ENCODE peak calls at places on chromosomes 16 and 17, in five cellular contexts. H is HCT116, Z is HepG2, S is K562, G is H1. K is an unnamed sample.

GRCh38 chr16:56780646-56781045 is 50.7 kb downstream of the NUP93 start:
- DNase-seq in H (no peak), Z (no peak), S (no peak), G (no peak), K (no peak)

GRCh38 chr17:37098910-37099664 is 150.3 kb downstream of the AATF start:
- DNase-seq in H (no peak), Z (no peak), S (no peak), G (no peak), K (no peak)

GRCh38 chr16:57976331-57976796 is 5.4 kb upstream of the CNGB1 start:
- DNase-seq in H (no peak), Z (no peak), S (peak), G (no peak), K (no peak)

GRCh38 chr17:42277342-42277712 is 1.1 kb upstream of the STAT5B start:
- DNase-seq in H (no peak), Z (no peak), S (no peak), G (no peak), K (no peak)

GRCh38 chr17:17598003-17598402 is 6.5 kb upstream of the PEMT start:
- DNase-seq in H (no peak), Z (no peak), S (no peak), G (no peak), K (no peak)

GRCh38 chr16:59950431-59950830 is 1216.3 kb upstream of the GOT2 start:
- DNase-seq in H (no peak), Z (no peak), S (no peak), G (no peak), K (no peak)

GRCh38 chr16:56603589-56603988 is 4.8 kb upstream of the MT2A start:
- DNase-seq in H (peak), Z (peak), S (peak), G (no peak), K (peak)

GRCh38 chr17:75864448-75864871 is 9.3 kb upstream of the WBP2 start:
- DNase-seq in H (no peak), Z (no peak), S (peak), G (no peak), K (peak)

GRCh38 chr16:83187404-83187803 is 560.6 kb downstream of the CDH13 start:
- DNase-seq in H (no peak), Z (no peak), S (no peak), G (no peak), K (no peak)

GRCh38 chr16:54933281-54934150 is 2.9 kb downstream of the IRX5 start:
- DNase-seq in H (no peak), Z (no peak), S (no peak), G (no peak), K (no peak)

GRCh38 chr17:32931686-32932085 is 3.7 kb downstream of the TMEM98 start:
- DNase-seq in H (no peak), Z (no peak), S (no peak), G (no peak), K (no peak)

GRCh38 chr16:84916156-84916555 is 95.2 kb downstream of the ZDHHC7 start:
- DNase-seq in H (no peak), Z (no peak), S (no peak), G (no peak), K (no peak)

GRCh38 chr16:24977673-24978065 is 37.5 kb downstream of the ARHGAP17 start:
- DNase-seq in H (no peak), Z (peak), S (no peak), G (no peak), K (no peak)

GRCh38 chr17:40850287-40850972 is 16.6 kb downstream of the KRT12 start:
- DNase-seq in H (no peak), Z (no peak), S (no peak), G (no peak), K (no peak)

GRCh38 chr17:20234266-20234665 is 225.1 kb downstream of the SPECC1 start:
- DNase-seq in H (no peak), Z (no peak), S (no peak), G (no peak), K (no peak)

GRCh38 chr16:18803569-18804462 is 2.5 kb upstream of the ARL6IP1 start:
- DNase-seq in H (no peak), Z (no peak), S (no peak), G (no peak), K (no peak)

GRCh38 chr16:60771138-60771537 is 1265.1 kb downstream of the CDH8 start:
- DNase-seq in H (no peak), Z (no peak), S (no peak), G (no peak), K (no peak)

GRCh38 chr16:85719605-85720318 is 31.0 kb upstream of the GINS2 start:
- DNase-seq in H (no peak), Z (no peak), S (no peak), G (no peak), K (no peak)

GRCh38 chr17:1201132-1201702 is 21.4 kb upstream of the ABR start:
- DNase-seq in H (no peak), Z (no peak), S (no peak), G (no peak), K (no peak)

GRCh38 chr16:49012961-49013726 is 268.5 kb downstream of the CBLN1 start:
- DNase-seq in H (no peak), Z (no peak), S (no peak), G (no peak), K (peak)
- TF ChIP-seq JUND in H (no peak), Z (no peak), S (no peak), G (no peak), K (no peak)

DNA sequence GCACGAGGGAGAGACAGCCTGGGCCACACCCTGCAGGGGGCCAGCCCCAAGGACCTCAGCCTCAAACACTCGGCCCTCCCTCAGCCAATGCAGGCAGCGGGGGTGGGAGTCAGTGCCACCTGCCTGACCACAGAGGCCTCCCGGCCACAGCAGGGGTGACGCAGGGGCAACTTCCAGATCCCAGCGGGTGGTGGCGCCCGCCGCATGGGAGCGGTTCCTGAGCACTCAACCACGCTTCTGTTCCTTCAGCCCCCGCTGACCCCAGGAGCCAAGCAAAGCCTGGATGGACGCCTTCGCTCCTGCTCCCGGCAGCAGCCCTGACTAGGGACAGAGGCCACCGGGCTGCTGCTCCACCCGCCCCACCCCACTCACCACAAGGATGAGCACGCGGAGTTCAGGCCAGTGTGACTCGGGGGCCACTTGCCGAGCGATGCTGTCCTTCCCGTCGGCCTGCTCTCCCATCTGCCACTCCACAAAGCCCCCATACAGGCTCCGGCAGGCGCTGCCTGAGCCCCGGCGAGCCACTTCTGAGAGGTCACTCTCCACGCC is 5.0 kb upstream of the CYBA start:
- DNase-seq in H (no peak), Z (no peak), S (no peak), G (no peak), K (no peak)
- TF ChIP-seq MAX in H (no peak), Z (no peak), S (no peak), G (no peak), K (no peak)

GRCh38 chr17:67260051-67260987 is 15.3 kb upstream of the HELZ start:
- DNase-seq in H (no peak), Z (peak), S (no peak), G (no peak), K (no peak)
- TF ChIP-seq JUND in H (no peak), Z (no peak), S (no peak), G (no peak), K (no peak)

DNA sequence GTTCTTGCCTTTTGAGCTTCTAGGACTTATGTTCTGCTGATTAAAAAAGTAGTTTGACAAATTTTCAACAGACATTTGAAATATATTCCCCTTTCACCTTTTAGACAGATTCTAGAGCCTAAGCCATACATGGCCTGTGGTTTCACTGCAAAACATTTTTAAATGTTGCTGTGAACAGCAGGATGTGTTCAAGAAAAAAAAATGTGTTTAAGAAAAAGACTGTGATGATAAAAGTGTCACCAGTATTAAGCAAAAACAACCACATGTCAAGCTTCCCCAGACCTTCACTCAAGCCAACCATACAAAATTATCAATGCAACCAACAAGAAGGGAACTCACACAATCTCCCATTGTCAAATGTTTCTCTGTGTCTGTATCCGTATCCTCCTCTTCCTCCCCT is 103.5 kb downstream of the SYCE1L start:
- DNase-seq in H (no peak), Z (no peak), S (no peak), G (no peak), K (no peak)
- TF ChIP-seq MAX in H (no peak), Z (no peak), S (no peak), G (no peak), K (no peak)

DNA sequence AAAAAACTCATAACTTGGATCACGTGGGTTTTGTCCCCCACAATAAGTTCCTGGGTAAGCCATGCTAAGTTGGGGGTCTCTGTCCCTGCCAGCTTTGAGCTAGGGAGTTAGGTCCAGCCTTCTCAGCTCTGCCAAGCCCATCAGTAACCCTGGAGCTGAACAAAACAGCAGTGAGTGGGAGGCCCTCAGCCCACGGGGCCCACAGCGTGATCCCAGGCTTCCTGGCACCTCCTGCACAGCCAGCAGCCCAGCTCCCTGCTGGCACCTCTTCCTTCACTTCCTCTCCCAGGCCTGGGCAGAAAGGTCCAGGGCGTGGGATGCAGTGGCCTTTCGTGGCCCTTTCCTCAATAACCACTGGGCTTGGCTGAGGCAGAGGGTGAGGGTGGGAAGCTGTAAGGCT is 35.6 kb upstream of the CDC42EP4 start:
- DNase-seq in H (no peak), Z (no peak), S (no peak), G (no peak), K (no peak)
- TF ChIP-seq JUND in H (no peak), Z (no peak), S (no peak), G (no peak), K (no peak)

GRCh38 chr16:12532871-12533610 is 270.6 kb downstream of the CPPED1 start:
- DNase-seq in H (no peak), Z (no peak), S (no peak), G (no peak), K (no peak)

GRCh38 chr16:12538667-12539081 is 265.0 kb downstream of the CPPED1 start:
- DNase-seq in H (no peak), Z (no peak), S (no peak), G (no peak), K (peak)

GRCh38 chr16:12536412-12536746 is 267.3 kb downstream of the CPPED1 start:
- DNase-seq in H (no peak), Z (no peak), S (no peak), G (no peak), K (no peak)

GRCh38 chr16:12539185-12539929 is 264.3 kb downstream of the CPPED1 start:
- DNase-seq in H (no peak), Z (no peak), S (no peak), G (no peak), K (no peak)

GRCh38 chr16:12535535-12536411 is 267.9 kb downstream of the CPPED1 start:
- DNase-seq in H (no peak), Z (peak), S (peak), G (no peak), K (no peak)
- TF ChIP-seq MAX in H (no peak), Z (no peak), S (no peak), G (no peak), K (no peak)

DNA sequence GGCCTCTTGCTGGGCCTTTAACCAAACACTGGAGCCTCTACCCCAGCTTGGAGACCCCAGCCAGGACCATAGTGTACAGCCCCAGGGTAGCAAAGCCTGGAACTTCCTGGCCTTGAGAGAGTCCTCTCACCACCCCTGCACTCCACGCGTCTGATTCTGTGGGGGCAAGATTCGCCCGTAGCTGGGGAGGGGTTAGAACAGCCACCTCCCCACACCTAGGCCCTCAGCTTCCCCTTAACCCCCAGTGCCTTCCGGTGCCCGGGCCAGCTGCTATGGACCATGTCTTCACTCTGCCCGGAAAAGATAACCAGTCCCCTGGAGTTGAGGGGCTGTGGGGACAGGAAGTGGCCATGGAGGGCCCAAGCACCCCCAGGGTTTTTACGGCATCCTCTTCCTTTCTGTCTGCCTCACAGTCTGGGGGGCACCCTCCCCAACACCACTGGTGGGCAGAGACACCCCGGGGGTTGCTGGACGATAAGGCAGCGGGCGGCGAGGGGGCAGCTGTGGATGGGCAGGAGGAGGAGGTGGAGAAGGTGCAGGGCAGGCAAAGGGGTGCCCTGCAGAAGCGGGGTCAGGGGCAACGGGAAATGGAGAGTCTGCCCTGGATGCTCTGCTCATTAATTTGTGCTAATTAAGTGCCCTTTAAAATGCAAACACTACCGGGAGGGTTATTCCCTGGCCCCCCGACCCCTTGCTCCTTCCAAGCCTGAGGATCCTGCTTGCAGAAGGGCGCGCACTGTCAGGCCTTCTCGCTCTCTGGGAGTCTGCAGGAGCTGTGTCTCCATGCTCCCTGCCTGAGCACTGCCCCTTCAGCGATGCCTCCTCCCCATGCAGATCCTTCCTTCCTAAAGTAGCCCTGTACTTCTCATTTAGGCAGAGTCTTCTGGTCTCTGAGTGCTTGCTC is 2.4 kb downstream of the PRSS27 start:
- DNase-seq in H (no peak), Z (no peak), S (no peak), G (no peak), K (no peak)
- TF ChIP-seq JUND in H (no peak), Z (no peak), S (no peak), G (no peak), K (no peak)

DNA sequence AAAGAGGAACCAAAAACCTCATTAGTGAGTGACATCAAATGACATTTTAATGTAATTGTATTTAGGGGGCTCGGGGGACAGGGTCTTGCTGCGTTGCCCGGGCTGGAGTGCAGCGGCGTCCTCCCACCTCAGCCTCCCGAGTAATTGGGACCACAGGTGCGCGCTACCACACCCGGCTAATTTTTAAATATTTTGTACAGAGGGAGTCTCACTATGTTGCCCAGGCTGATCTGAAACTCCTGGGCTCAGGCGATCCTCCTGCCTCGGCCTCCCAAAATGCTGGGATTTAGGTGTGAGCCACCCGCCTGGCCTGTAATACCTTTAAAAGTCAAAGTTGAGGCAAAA is 581 bp downstream of the SNRNP25 start:
- DNase-seq in H (no peak), Z (no peak), S (no peak), G (no peak), K (no peak)
- TF ChIP-seq MAX in H (no peak), Z (no peak), S (no peak), G (no peak), K (no peak)

DNA sequence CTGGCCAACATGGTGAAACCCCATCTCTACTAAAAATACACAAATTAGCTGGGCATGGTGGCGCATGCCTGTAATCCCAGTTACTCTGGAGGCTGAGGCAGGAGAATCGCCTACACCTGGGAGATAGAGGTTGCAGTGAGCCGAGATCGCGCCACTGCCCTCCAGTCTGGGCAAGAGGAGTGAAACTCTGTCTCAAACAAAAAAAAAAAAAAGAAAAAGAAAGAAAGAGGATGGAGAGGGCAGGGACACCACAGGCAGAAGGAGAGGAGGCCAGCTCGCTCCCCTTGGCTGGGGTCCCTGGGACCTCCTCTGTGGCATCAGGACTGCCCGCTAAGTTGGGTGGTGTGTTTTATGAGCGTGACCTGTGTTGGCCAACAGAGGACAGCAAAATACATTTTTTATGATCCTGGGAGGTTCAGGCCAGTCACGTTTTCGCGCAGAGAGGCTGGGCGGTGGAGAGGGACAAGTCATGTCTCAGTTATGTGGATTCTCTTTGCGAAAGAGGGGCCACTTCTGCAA is 229.6 kb downstream of the MRTFB start:
- DNase-seq in H (peak), Z (peak), S (peak), G (no peak), K (peak)
- TF ChIP-seq JUND in H (no peak), Z (peak), S (no peak), G (no peak), K (no peak)

GRCh38 chr16:47311738-47312505 is 148.9 kb downstream of the ITFG1 start:
- DNase-seq in H (peak), Z (no peak), S (no peak), G (peak), K (no peak)
- TF ChIP-seq MAX in H (no peak), Z (no peak), S (no peak), G (no peak), K (no peak)

K was measured in SK-N-SH.